ENCODE peak calls at places on chromosomes 3 and 15, in ten cellular contexts. P, Z, L, U, Q, Y, E, W, G and S are unnamed samples.

GRCh38 chr3:187197255-187197654 is at the start of gene RTP1:
- DNase-seq in Y (no peak), L (no peak), E (no peak), P (no peak), W (no peak), Q (no peak), Z (no peak), U (no peak), G (no peak), S (no peak)

GRCh38 chr3:133934996-133935842 is 39.5 kb upstream of the RAB6B start:
- DNase-seq in L (no peak), P (no peak), Z (no peak), G (no peak), E (no peak), Q (no peak), Y (no peak), W (no peak), U (no peak), S (no peak)

GRCh38 chr3:66031102-66031698 is 7.5 kb downstream of the MAGI1 start:
- DNase-seq in W (no peak), Q (no peak), L (no peak), P (no peak), Y (no peak), E (no peak), G (no peak), Z (no peak), U (no peak), S (no peak)

GRCh38 chr3:149599236-149599635 is 58.6 kb downstream of the WWTR1 start:
- DNase-seq in G (peak; percentile 68), W (no peak), U (no peak), L (no peak), Z (no peak), P (no peak), Y (no peak), E (no peak), Q (peak; percentile 93), S (no peak)

GRCh38 chr15:25176616-25176923 is 221.8 kb downstream of the SNRPN start:
- DNase-seq in E (no peak), L (no peak), Q (no peak), Y (no peak), P (no peak), W (no peak), Z (no peak), G (no peak), U (no peak), S (no peak)

GRCh38 chr3:72591522-72592421 is 256.5 kb downstream of the SHQ1 start:
- DNase-seq in G (peak; percentile 84), P (no peak), Z (no peak), E (no peak), Q (peak; percentile 82), Y (no peak), U (peak; percentile 49), W (no peak), L (peak; percentile 96), S (peak; percentile 36)

GRCh38 chr3:33717616-33717865 is 513 bp downstream of the CLASP2 start:
- DNase-seq in L (peak; percentile 70), U (no peak), E (peak; percentile 35), W (no peak), Y (peak; percentile 61), G (peak; percentile 73), Q (peak; percentile 68), P (peak; percentile 59), Z (no peak), S (peak; percentile 4)

GRCh38 chr3:135190658-135191057 is 395.6 kb downstream of the EPHB1 start:
- DNase-seq in E (no peak), Y (no peak), G (no peak), U (no peak), Z (no peak), P (no peak), L (no peak), Q (no peak), W (no peak), S (no peak)

GRCh38 chr15:68271854-68272471 is 5.6 kb upstream of the FEM1B start:
- DNase-seq in W (no peak), Y (peak; percentile 77), U (peak; percentile 45), G (peak; percentile 46), P (peak; percentile 74), Q (peak; percentile 79), L (peak; percentile 94), E (no peak), Z (no peak), S (peak; percentile 71)

GRCh38 chr15:71424765-71425164 is 309.5 kb downstream of the THSD4 start:
- DNase-seq in G (no peak), E (no peak), Y (no peak), P (no peak), U (no peak), Q (peak; percentile 32), W (no peak), Z (no peak), L (no peak), S (no peak)

GRCh38 chr3:186476044-186476468 is 68.1 kb downstream of the CRYGS start:
- DNase-seq in E (no peak), Z (no peak), L (no peak), G (no peak), Y (no peak), Q (no peak), P (no peak), U (no peak), W (no peak), S (no peak)

GRCh38 chr15:89171136-89172072 is 50.0 kb downstream of the RLBP1 start:
- DNase-seq in Y (peak; percentile 71), U (no peak), E (peak; percentile 16), L (peak; percentile 35), Z (no peak), G (peak; percentile 54), Q (peak; percentile 48), P (peak; percentile 92), W (no peak), S (no peak)

GRCh38 chr15:85752591-85752990 is 42.1 kb downstream of the KLHL25 start:
- DNase-seq in P (peak; percentile 51), E (no peak), Z (no peak), W (no peak), Q (no peak), Y (no peak), G (no peak), L (no peak), U (no peak), S (no peak)

GRCh38 chr15:77455696-77456293 is 35.1 kb downstream of the HMG20A start:
- DNase-seq in P (peak; percentile 16), W (no peak), Q (peak; percentile 83), Z (no peak), Y (no peak), E (no peak), L (peak; percentile 65), G (peak; percentile 76), U (no peak), S (peak; percentile 62)

GRCh38 chr3:140311428-140311827 is 366.4 kb upstream of the TRIM42 start:
- DNase-seq in Z (no peak), Y (no peak), P (no peak), Q (no peak), L (no peak), G (no peak), E (no peak), U (no peak), W (no peak), S (no peak)

GRCh38 chr15:44034933-44035624 is 160.0 kb downstream of the FRMD5 start:
- DNase-seq in Y (no peak), L (peak; percentile 70), G (peak; percentile 83), E (no peak), Q (peak; percentile 82), P (no peak), W (no peak), U (no peak), Z (no peak), S (no peak)

GRCh38 chr15:49696441-49696840 is 75.6 kb downstream of the DTWD1 start:
- DNase-seq in Z (no peak), W (no peak), G (peak; percentile 65), U (no peak), Y (no peak), L (peak; percentile 5), E (no peak), Q (no peak), P (no peak), S (peak; percentile 67)

GRCh38 chr15:62262305-62262941 is 97.3 kb upstream of the C2CD4B start:
- DNase-seq in Q (no peak), W (no peak), U (no peak), G (no peak), L (no peak), Z (no peak), E (no peak), Y (no peak), P (no peak), S (no peak)

GRCh38 chr3:84184937-84185336 is 773.9 kb upstream of the CADM2 start:
- DNase-seq in Y (no peak), W (no peak), Z (no peak), G (no peak), L (no peak), P (no peak), U (no peak), E (no peak), Q (no peak), S (no peak)

GRCh38 chr3:190595807-190596206 is 81.9 kb downstream of the IL1RAP start:
- DNase-seq in Y (no peak), P (no peak), W (no peak), U (no peak), Q (no peak), G (no peak), L (no peak), E (no peak), Z (no peak), S (no peak)

GRCh38 chr15:59369597-59369996 is 3.1 kb downstream of the MYO1E start:
- DNase-seq in Q (no peak), E (no peak), G (no peak), U (no peak), Z (no peak), L (peak; percentile 44), Y (no peak), W (no peak), P (no peak), S (no peak)

GRCh38 chr3:11624704-11625375 is 18.9 kb downstream of the VGLL4 start:
- DNase-seq in U (no peak), W (no peak), G (no peak), Z (no peak), Q (no peak), Y (no peak), L (no peak), P (no peak), E (no peak), S (no peak)

GRCh38 chr3:75294124-75294523 is 370.0 kb upstream of the FRG2C start:
- DNase-seq in Y (peak; percentile 4), Z (no peak), L (peak; percentile 31), E (no peak), U (peak; percentile 38), Q (peak; percentile 18), W (no peak), G (peak; percentile 35), P (peak; percentile 22), S (peak; percentile 6)

GRCh38 chr15:22949074-22949547 is 31.1 kb downstream of the CYFIP1 start:
- DNase-seq in U (peak; percentile 70), G (peak; percentile 93), W (no peak), Y (no peak), L (peak; percentile 49), Z (peak; percentile 23), P (peak; percentile 77), Q (peak; percentile 62), E (peak; percentile 4), S (peak; percentile 68)

GRCh38 chr3:187183210-187183862 is 13.9 kb upstream of the RTP1 start:
- DNase-seq in Z (no peak), G (no peak), W (no peak), Y (no peak), E (no peak), P (no peak), U (no peak), Q (no peak), L (peak; percentile 15), S (peak; percentile 25)

GRCh38 chr3:129065727-129066087 is 5.1 kb downstream of the GP9 start:
- DNase-seq in Y (no peak), Q (no peak), L (no peak), P (no peak), G (no peak), U (no peak), E (no peak), W (no peak), Z (no peak), S (no peak)

GRCh38 chr15:58431221-58432149 is at the start of gene LIPC:
- DNase-seq in Y (no peak), L (no peak), P (no peak), Q (no peak), Z (no peak), G (no peak), U (no peak), E (no peak), W (no peak), S (no peak)

GRCh38 chr3:131619821-131620220 is 117.0 kb upstream of the MRPL3 start:
- DNase-seq in Z (no peak), P (no peak), W (no peak), E (no peak), Q (no peak), L (no peak), G (no peak), U (no peak), Y (no peak), S (no peak)